ENCODE peak calls at places on chromosomes 11 and 22, in six cellular contexts. K, J, N, R, I and W are unnamed samples.

GRCh38 chr11:68709064-68709463 is 24.7 kb downstream of the GAL start:
- DNase-seq in K (no peak), J (no peak), N (no peak), R (no peak), I (no peak), W (no peak)

GRCh38 chr11:126963603-126964353 is 36.8 kb downstream of the KIRREL3 start:
- DNase-seq in K (no peak), J (peak), N (peak), R (no peak), I (no peak), W (no peak)

GRCh38 chr11:133778161-133778560 is 67.2 kb downstream of the SPATA19 start:
- DNase-seq in K (no peak), J (no peak), N (no peak), R (no peak), I (no peak), W (no peak)

GRCh38 chr22:19631899-19632670 is 82.2 kb upstream of the SEPTIN5 start:
- DNase-seq in K (no peak), J (peak), N (peak), R (no peak), I (no peak), W (peak)

GRCh38 chr11:46611526-46612304 is 5.3 kb downstream of the HARBI1 start:
- DNase-seq in K (no peak), J (no peak), N (no peak), R (no peak), I (no peak), W (no peak)

GRCh38 chr11:7437706-7438105 is 47.6 kb upstream of the OLFML1 start:
- DNase-seq in K (no peak), J (no peak), N (peak), R (no peak), I (no peak), W (no peak)

GRCh38 chr11:6006395-6006794 is 351 bp downstream of the OR56A4 start:
- DNase-seq in K (no peak), J (no peak), N (no peak), R (no peak), I (no peak), W (no peak)

GRCh38 chr11:90661233-90661632 is 438.4 kb upstream of the CHORDC1 start:
- DNase-seq in K (no peak), J (no peak), N (no peak), R (no peak), I (no peak), W (no peak)